ENCODE peak calls at places on chromosomes 1 and 21, in nine cellular contexts. F is endothelial cell of umbilical vein, B is NT2/D1, Y is kidney, A is H9, J is neural progenitor cell, N is PC-3, S is IMR-90, T is mesendoderm. K is an unnamed sample.

GRCh38 chr1:230819976-230820375 is 48.3 kb downstream of the C1orf198 start:
- DNase-seq in J (no peak), T (no peak), Y (no peak), B (no peak), A (no peak), S (no peak), F (no peak), N (no peak), K (no peak)

GRCh38 chr1:28646040-28646439 is 2.4 kb upstream of the RNU11 start:
- DNase-seq in Y (no peak), T (no peak), B (no peak), N (no peak), S (peak), F (no peak), J (no peak), A (no peak), K (no peak)

GRCh38 chr1:208145167-208145566 is 99.0 kb downstream of the PLXNA2 start:
- DNase-seq in Y (no peak), B (no peak), A (no peak), F (no peak), J (no peak), T (no peak), N (no peak), S (no peak), K (no peak)

GRCh38 chr1:16903458-16903796 is 7.6 kb downstream of the RNU1-2 start:
- DNase-seq in B (no peak), F (no peak), Y (no peak), S (no peak), J (no peak), T (no peak), A (no peak), N (no peak), K (no peak)

GRCh38 chr1:161068306-161069200 is 1.1 kb downstream of the ARHGAP30 start:
- DNase-seq in T (no peak), A (peak), N (no peak), Y (peak), S (no peak), J (no peak), B (no peak), F (no peak), K (no peak)

GRCh38 chr1:158506369-158506987 is 34.5 kb downstream of the OR10R2 start:
- DNase-seq in S (peak), N (peak), Y (no peak), J (peak), T (peak), F (peak), B (peak), A (peak), K (no peak)

GRCh38 chr1:19033516-19033840 is 77.0 kb upstream of the IFFO2 start:
- DNase-seq in B (no peak), S (no peak), J (no peak), N (peak), F (no peak), T (no peak), A (no peak), Y (no peak), K (no peak)

GRCh38 chr1:185973645-185974044 is 239.5 kb downstream of the HMCN1 start:
- DNase-seq in A (no peak), J (no peak), B (no peak), F (no peak), T (no peak), Y (no peak), N (peak), S (peak), K (no peak)

GRCh38 chr1:246506785-246507639 is at the start of gene SMYD3:
- DNase-seq in A (peak), F (peak), Y (peak), S (peak), N (peak), J (peak), B (peak), T (peak), K (no peak)

GRCh38 chr1:172269644-172270043 is 150.8 kb upstream of the C1orf105 start:
- DNase-seq in N (no peak), J (no peak), B (no peak), T (peak), S (peak), Y (no peak), F (no peak), A (no peak), K (no peak)

GRCh38 chr1:10189659-10190058 is 20.7 kb upstream of the KIF1B start:
- DNase-seq in J (no peak), T (no peak), S (no peak), N (no peak), F (no peak), B (no peak), A (no peak), Y (no peak), K (no peak)

GRCh38 chr1:24557711-24558121 is 1.8 kb downstream of the NCMAP start:
- DNase-seq in B (no peak), Y (no peak), T (no peak), F (no peak), J (no peak), N (no peak), A (no peak), S (no peak), K (no peak)

GRCh38 chr1:242530761-242531160 is 6.3 kb upstream of the PLD5 start:
- DNase-seq in F (no peak), A (no peak), T (no peak), J (no peak), B (no peak), S (no peak), N (no peak), Y (no peak), K (no peak)

GRCh38 chr1:2386636-2387611 is 4.4 kb downstream of the MORN1 start:
- DNase-seq in Y (peak), A (no peak), J (no peak), N (no peak), B (no peak), T (no peak), F (no peak), S (no peak), K (no peak)

GRCh38 chr1:22111620-22112019 is 31.3 kb downstream of the WNT4 start:
- DNase-seq in S (peak), B (no peak), A (no peak), J (no peak), T (no peak), N (no peak), F (peak), Y (no peak), K (no peak)

GRCh38 chr1:185158806-185159205 is 1.8 kb downstream of the SWT1 start:
- DNase-seq in A (no peak), J (no peak), Y (no peak), S (no peak), B (no peak), F (no peak), T (no peak), N (no peak), K (no peak)

GRCh38 chr1:234170067-234170466 is 203.2 kb upstream of the COA6 start:
- DNase-seq in N (no peak), A (no peak), F (no peak), Y (no peak), T (no peak), B (no peak), J (no peak), S (no peak), K (no peak)

GRCh38 chr1:43618521-43619313 is 31.2 kb upstream of the KDM4A start:
- DNase-seq in S (no peak), B (no peak), J (no peak), N (no peak), A (no peak), T (no peak), Y (peak), F (no peak), K (no peak)
- H3K9ac ChIP-seq in S (no peak), B (no peak), J (no peak), N (no peak), A (no peak), T (no peak), Y (no peak), F (no peak), K (no peak)

DNA sequence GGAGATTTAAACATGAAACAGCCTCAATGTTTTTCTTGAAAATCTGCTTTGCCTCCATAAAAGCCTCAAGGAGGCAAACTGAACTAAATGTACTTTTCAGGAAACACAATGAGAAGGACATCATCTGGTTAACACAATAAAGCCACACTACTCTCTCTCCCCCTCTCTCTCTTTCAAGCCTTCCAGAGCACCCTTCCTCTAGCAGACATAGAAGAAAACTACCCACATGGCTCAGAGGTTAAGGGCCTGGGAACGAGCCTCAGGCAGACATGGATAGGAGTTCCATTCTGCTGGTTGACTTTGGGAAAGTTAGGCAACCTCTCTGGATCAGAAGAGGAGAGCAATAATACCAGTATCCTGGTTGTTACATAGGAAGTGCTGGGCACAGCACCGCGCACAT is 42.9 kb downstream of the RUNX1 start:
- DNase-seq in T (no peak), F (no peak), S (no peak), N (no peak), B (no peak), J (no peak), Y (no peak), A (no peak), K (no peak)
- H3K9ac ChIP-seq in T (no peak), F (no peak), S (no peak), N (no peak), B (no peak), J (no peak), Y (no peak), A (no peak), K (no peak)

GRCh38 chr1:224617410-224618361 is 1.6 kb downstream of the CNIH3 start:
- DNase-seq in Y (no peak), B (no peak), S (no peak), N (no peak), A (no peak), T (peak), J (peak), F (no peak), K (no peak)
- H3K9ac ChIP-seq in Y (no peak), B (peak), S (no peak), N (no peak), A (no peak), T (peak), J (no peak), F (no peak), K (no peak)

GRCh38 chr1:29709711-29710169 is 473.4 kb downstream of the PTPRU start:
- DNase-seq in J (no peak), Y (no peak), T (no peak), B (no peak), F (peak), N (no peak), S (peak), A (no peak), K (no peak)
- H3K9ac ChIP-seq in J (no peak), Y (no peak), T (no peak), B (no peak), F (peak), N (peak), S (peak), A (no peak), K (no peak)

GRCh38 chr21:41616063-41616591 is 108.2 kb upstream of the TMPRSS2 start:
- DNase-seq in F (no peak), Y (no peak), J (no peak), S (peak), T (no peak), B (no peak), A (no peak), N (peak), K (no peak)
- H3K9ac ChIP-seq in F (no peak), Y (no peak), J (no peak), S (peak), T (no peak), B (no peak), A (no peak), N (peak), K (no peak)

GRCh38 chr1:89949991-89950624 is 44.8 kb upstream of the ZNF326 start:
- DNase-seq in S (no peak), N (no peak), Y (no peak), A (no peak), T (peak), B (no peak), J (peak), F (no peak), K (no peak)

GRCh38 chr1:89953072-89953626 is 41.8 kb upstream of the ZNF326 start:
- DNase-seq in T (peak), S (peak), N (peak), F (peak), J (peak), A (peak), B (no peak), Y (peak), K (no peak)

GRCh38 chr1:89948726-89949345 is 46.1 kb upstream of the ZNF326 start:
- DNase-seq in A (no peak), N (no peak), F (no peak), T (no peak), J (no peak), B (no peak), S (no peak), Y (no peak), K (no peak)

GRCh38 chr1:89952021-89952995 is 42.6 kb upstream of the ZNF326 start:
- DNase-seq in T (peak), Y (no peak), A (no peak), J (no peak), B (no peak), F (no peak), N (peak), S (peak), K (no peak)

DNA sequence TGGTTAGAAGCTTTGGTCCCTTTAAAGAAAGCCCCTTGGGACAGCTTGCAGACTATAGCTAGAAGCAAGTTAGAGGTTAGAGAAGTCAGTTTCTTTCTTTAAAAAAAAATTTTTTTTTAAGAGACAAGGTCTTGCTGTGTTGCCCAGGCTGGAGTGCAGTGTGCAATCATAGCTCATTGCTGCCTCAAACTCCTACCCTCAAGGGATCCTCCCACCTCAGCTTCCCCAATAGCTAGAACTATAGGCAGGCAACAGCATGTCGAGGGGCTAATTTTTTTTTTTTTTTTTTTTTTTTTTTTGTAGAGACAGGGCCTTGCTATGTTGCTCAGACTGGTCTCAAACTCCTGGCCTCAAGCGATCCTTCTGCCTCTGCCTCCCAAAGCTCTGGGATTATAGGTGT is 44.2 kb upstream of the ZNF326 start:
- DNase-seq in A (no peak), F (no peak), T (no peak), N (no peak), Y (no peak), S (no peak), J (no peak), B (no peak), K (no peak)
- H3K9ac ChIP-seq in A (no peak), F (no peak), T (no peak), N (no peak), Y (no peak), S (no peak), J (no peak), B (no peak), K (no peak)

DNA sequence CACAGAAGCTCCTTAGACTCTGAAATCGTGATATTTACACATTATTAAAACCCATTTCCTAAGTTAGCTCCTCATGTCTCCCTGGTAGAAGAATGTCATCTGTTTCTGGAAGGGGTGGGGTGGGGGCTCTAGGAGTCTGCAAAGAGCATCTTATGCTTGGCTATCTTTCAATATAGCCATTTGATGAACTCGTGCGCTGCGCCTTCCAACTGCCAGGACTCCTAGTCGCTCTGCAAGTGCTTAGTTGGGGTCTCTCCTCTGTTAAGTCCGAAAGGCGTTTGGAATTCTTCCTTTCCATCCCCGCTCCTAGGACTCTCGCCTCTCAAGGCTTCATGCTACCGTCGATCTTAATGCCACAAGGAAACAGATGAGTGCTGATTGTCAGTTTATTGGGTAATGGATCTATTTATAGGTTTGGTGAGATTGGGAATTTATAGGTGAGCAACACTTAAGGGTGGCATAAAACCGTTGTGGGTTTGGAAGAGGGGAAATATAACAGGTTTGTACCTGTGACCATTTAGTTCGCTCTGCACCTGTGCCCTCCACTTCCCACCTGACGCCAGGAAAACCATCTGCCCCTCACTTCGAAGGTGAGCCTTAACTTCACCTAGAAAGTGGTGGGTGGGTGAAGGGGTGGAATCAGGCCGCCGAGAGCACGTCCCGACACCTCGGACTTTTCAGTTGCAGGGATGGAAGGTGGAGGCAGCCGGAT is 1.1 kb downstream of the KCNH1 start:
- DNase-seq in S (no peak), A (no peak), T (no peak), N (no peak), J (peak), B (no peak), Y (no peak), F (no peak), K (no peak)
- H3K9ac ChIP-seq in S (no peak), A (no peak), T (no peak), N (no peak), J (no peak), B (peak), Y (no peak), F (no peak), K (no peak)

GRCh38 chr1:156053770-156054499 is at the start of gene UBQLN4:
- DNase-seq in J (peak), N (peak), T (peak), S (peak), F (peak), B (peak), A (peak), Y (peak), K (no peak)
- H3K9ac ChIP-seq in J (peak), N (peak), T (peak), S (peak), F (peak), B (peak), A (peak), Y (peak), K (peak)

GRCh38 chr1:107806902-107807301 is 158.1 kb downstream of the VAV3 start:
- DNase-seq in F (no peak), J (no peak), B (no peak), A (no peak), S (no peak), Y (no peak), N (no peak), T (no peak), K (no peak)

GRCh38 chr1:107804746-107805145 is 160.2 kb downstream of the VAV3 start:
- DNase-seq in B (no peak), A (no peak), T (no peak), J (no peak), S (no peak), N (no peak), F (no peak), Y (no peak), K (no peak)

GRCh38 chr1:107803579-107803978 is 161.4 kb downstream of the VAV3 start:
- DNase-seq in N (no peak), F (no peak), B (no peak), J (no peak), Y (no peak), A (no peak), T (no peak), S (no peak), K (no peak)

GRCh38 chr1:107802654-107803053 is 162.3 kb downstream of the VAV3 start:
- DNase-seq in N (no peak), B (no peak), J (no peak), S (no peak), F (no peak), T (no peak), A (no peak), Y (no peak), K (no peak)

GRCh38 chr1:107804134-107804533 is 160.8 kb downstream of the VAV3 start:
- DNase-seq in S (no peak), Y (no peak), J (no peak), F (no peak), N (no peak), B (no peak), T (no peak), A (no peak), K (peak)
- H3K9ac ChIP-seq in S (no peak), Y (no peak), J (no peak), F (no peak), N (no peak), B (no peak), T (no peak), A (no peak), K (peak)

K was measured in SK-N-MC.